ENCODE peak calls at places on chromosomes 7 and 10, in seven cellular contexts. One of them, this sample, is unnamed.

GRCh38 chr10:78954009-78954297 is 114.8 kb upstream of the ZMIZ1 start:
- DNase-seq in NCI-H774: no peak
- DNase-seq in globus pallidus: no peak
- DNase-seq in ELF-1: no peak
- DNase-seq in CD8-positive, alpha-beta memory T cell: no peak
- DNase-seq in CD14-positive monocyte: no peak
- DNase-seq in EL: no peak
- DNase-seq in this sample: no peak

GRCh38 chr10:16867556-16867955 is 50.3 kb upstream of the RSU1 start:
- DNase-seq in globus pallidus: no peak
- DNase-seq in EL: peak
- DNase-seq in CD14-positive monocyte: no peak
- DNase-seq in NCI-H774: no peak
- DNase-seq in CD8-positive, alpha-beta memory T cell: no peak
- DNase-seq in ELF-1: no peak
- DNase-seq in this sample: no peak

GRCh38 chr10:17028843-17029580 is 100.6 kb downstream of the CUBN start:
- DNase-seq in CD8-positive, alpha-beta memory T cell: no peak
- DNase-seq in CD14-positive monocyte: no peak
- DNase-seq in ELF-1: no peak
- DNase-seq in globus pallidus: no peak
- DNase-seq in EL: no peak
- DNase-seq in NCI-H774: no peak
- DNase-seq in this sample: no peak

GRCh38 chr10:107451047-107451446 is 286.5 kb upstream of the SORCS1 start:
- DNase-seq in globus pallidus: no peak
- DNase-seq in EL: no peak
- DNase-seq in CD14-positive monocyte: no peak
- DNase-seq in NCI-H774: no peak
- DNase-seq in ELF-1: no peak
- DNase-seq in CD8-positive, alpha-beta memory T cell: no peak
- DNase-seq in this sample: no peak

GRCh38 chr7:166370-167060 is 25.9 kb upstream of the FAM20C start:
- DNase-seq in globus pallidus: no peak
- DNase-seq in NCI-H774: no peak
- DNase-seq in CD14-positive monocyte: no peak
- DNase-seq in EL: no peak
- DNase-seq in ELF-1: no peak
- DNase-seq in CD8-positive, alpha-beta memory T cell: no peak
- DNase-seq in this sample: no peak

GRCh38 chr10:101595591-101596433 is 7.7 kb downstream of the DPCD start:
- DNase-seq in ELF-1: no peak
- DNase-seq in NCI-H774: no peak
- DNase-seq in CD14-positive monocyte: no peak
- DNase-seq in EL: no peak
- DNase-seq in CD8-positive, alpha-beta memory T cell: no peak
- DNase-seq in globus pallidus: no peak
- DNase-seq in this sample: no peak

GRCh38 chr7:77933394-77933793 is 134.8 kb downstream of the PHTF2 start:
- DNase-seq in CD14-positive monocyte: no peak
- DNase-seq in ELF-1: no peak
- DNase-seq in globus pallidus: no peak
- DNase-seq in NCI-H774: no peak
- DNase-seq in EL: peak
- DNase-seq in CD8-positive, alpha-beta memory T cell: no peak
- DNase-seq in this sample: no peak

GRCh38 chr7:7996568-7996967 is 28.0 kb downstream of the GLCCI1 start:
- DNase-seq in EL: peak
- DNase-seq in globus pallidus: no peak
- DNase-seq in NCI-H774: peak
- DNase-seq in CD8-positive, alpha-beta memory T cell: no peak
- DNase-seq in ELF-1: peak
- DNase-seq in CD14-positive monocyte: no peak
- DNase-seq in this sample: no peak

GRCh38 chr10:89975716-89976243 is 274.4 kb downstream of the KIF20B start:
- DNase-seq in CD8-positive, alpha-beta memory T cell: no peak
- DNase-seq in NCI-H774: no peak
- DNase-seq in globus pallidus: no peak
- DNase-seq in EL: no peak
- DNase-seq in CD14-positive monocyte: no peak
- DNase-seq in ELF-1: no peak
- DNase-seq in this sample: no peak

GRCh38 chr7:23332881-23333612 is 33.9 kb downstream of the MALSU1 start:
- DNase-seq in ELF-1: no peak
- DNase-seq in EL: peak
- DNase-seq in NCI-H774: peak
- DNase-seq in globus pallidus: no peak
- DNase-seq in CD8-positive, alpha-beta memory T cell: no peak
- DNase-seq in CD14-positive monocyte: no peak
- DNase-seq in this sample: no peak

GRCh38 chr10:86946215-86947170 is 10.9 kb downstream of the MMRN2 start:
- DNase-seq in CD14-positive monocyte: no peak
- DNase-seq in CD8-positive, alpha-beta memory T cell: no peak
- DNase-seq in NCI-H774: peak
- DNase-seq in EL: no peak
- DNase-seq in ELF-1: no peak
- DNase-seq in globus pallidus: no peak
- DNase-seq in this sample: no peak

GRCh38 chr7:95396136-95397032 is at the start of gene PON3:
- DNase-seq in NCI-H774: peak
- DNase-seq in EL: peak
- DNase-seq in ELF-1: peak
- DNase-seq in globus pallidus: no peak
- DNase-seq in CD8-positive, alpha-beta memory T cell: peak
- DNase-seq in CD14-positive monocyte: no peak
- DNase-seq in this sample: no peak

GRCh38 chr10:11209810-11210141 is 192.1 kb downstream of the CELF2 start:
- DNase-seq in EL: no peak
- DNase-seq in globus pallidus: peak
- DNase-seq in ELF-1: no peak
- DNase-seq in NCI-H774: no peak
- DNase-seq in CD14-positive monocyte: no peak
- DNase-seq in CD8-positive, alpha-beta memory T cell: no peak
- DNase-seq in this sample: peak

GRCh38 chr7:56083150-56083785 is 9.5 kb downstream of the PHKG1 start:
- DNase-seq in CD14-positive monocyte: no peak
- DNase-seq in NCI-H774: no peak
- DNase-seq in CD8-positive, alpha-beta memory T cell: no peak
- DNase-seq in EL: no peak
- DNase-seq in ELF-1: no peak
- DNase-seq in globus pallidus: peak
- DNase-seq in this sample: peak

GRCh38 chr7:140656548-140657515 is 15.9 kb upstream of the ADCK2 start:
- DNase-seq in globus pallidus: peak
- DNase-seq in NCI-H774: peak
- DNase-seq in ELF-1: peak
- DNase-seq in CD14-positive monocyte: peak
- DNase-seq in CD8-positive, alpha-beta memory T cell: peak
- DNase-seq in EL: peak
- DNase-seq in this sample: no peak

GRCh38 chr7:20408467-20408826 is 77.7 kb downstream of the ITGB8 start:
- DNase-seq in EL: peak
- DNase-seq in CD8-positive, alpha-beta memory T cell: no peak
- DNase-seq in globus pallidus: no peak
- DNase-seq in ELF-1: peak
- DNase-seq in CD14-positive monocyte: no peak
- DNase-seq in NCI-H774: peak
- DNase-seq in this sample: no peak

GRCh38 chr7:32036557-32036956 is 33.6 kb downstream of the PDE1C start:
- DNase-seq in NCI-H774: no peak
- DNase-seq in EL: peak
- DNase-seq in CD8-positive, alpha-beta memory T cell: no peak
- DNase-seq in globus pallidus: no peak
- DNase-seq in ELF-1: no peak
- DNase-seq in CD14-positive monocyte: no peak
- DNase-seq in this sample: no peak

GRCh38 chr7:88216276-88216675 is 3.6 kb downstream of the SRI start:
- DNase-seq in NCI-H774: no peak
- DNase-seq in globus pallidus: no peak
- DNase-seq in CD14-positive monocyte: no peak
- DNase-seq in CD8-positive, alpha-beta memory T cell: no peak
- DNase-seq in ELF-1: no peak
- DNase-seq in EL: no peak
- DNase-seq in this sample: no peak